ENCODE peak calls at places on chromosomes 5 and 9, in six cellular contexts. L is PC-3; N is IMR-90; H is CD4-positive, alpha-beta T cell; T is right atrium auricular region; V is RWPE1. R is an unnamed sample.
A peak's percentile ranks its signal among the peaks of the same experiment; 100 is the strongest.

GRCh38 chr5:132007399-132008162 is 3.9 kb downstream of the ACSL6 start:
- DNase-seq in L (peak; percentile 80), N (peak; percentile 78), H (peak; percentile 70), T (peak; percentile 80), V (peak; percentile 75), R (no peak)

GRCh38 chr5:74179183-74179582 is 461.3 kb downstream of the ENC1 start:
- DNase-seq in L (no peak), N (peak; percentile 97), H (no peak), T (no peak), V (no peak), R (no peak)

GRCh38 chr5:133412661-133413060 is 199.7 kb downstream of the FSTL4 start:
- DNase-seq in L (peak; percentile 14), N (no peak), H (no peak), T (no peak), V (no peak), R (no peak)

GRCh38 chr5:172274951-172275753 is 8.4 kb downstream of the UBTD2 start:
- DNase-seq in L (no peak), N (no peak), H (no peak), T (no peak), V (peak; percentile 64), R (no peak)

GRCh38 chr5:149015126-149015525 is 47.7 kb downstream of the SH3TC2 start:
- DNase-seq in L (no peak), N (no peak), H (no peak), T (no peak), V (no peak), R (no peak)

GRCh38 chr5:61409568-61409967 is 77.5 kb downstream of the ZSWIM6 start:
- DNase-seq in L (peak; percentile 87), N (peak; percentile 96), H (no peak), T (no peak), V (peak; percentile 91), R (peak; percentile 94)

GRCh38 chr9:114429488-114429887 is 41.7 kb upstream of the AKNA start:
- DNase-seq in L (no peak), N (no peak), H (no peak), T (no peak), V (no peak), R (no peak)

GRCh38 chr5:135209495-135209837 is 175.4 kb upstream of the PITX1 start:
- DNase-seq in L (no peak), N (no peak), H (no peak), T (no peak), V (no peak), R (no peak)

GRCh38 chr5:38479315-38479904 is 77.0 kb downstream of the LIFR start:
- DNase-seq in L (peak; percentile 52), N (peak; percentile 28), H (no peak), T (no peak), V (no peak), R (no peak)

GRCh38 chr5:158736134-158736533 is 363.6 kb downstream of the EBF1 start:
- DNase-seq in L (no peak), N (no peak), H (no peak), T (no peak), V (no peak), R (no peak)

GRCh38 chr5:95725937-95726810 is 5.0 kb upstream of the RHOBTB3 start:
- DNase-seq in L (no peak), N (peak; percentile 74), H (no peak), T (no peak), V (no peak), R (peak; percentile 84)

GRCh38 chr9:68983008-68983411 is 30.9 kb downstream of the PRKACG start:
- DNase-seq in L (no peak), N (no peak), H (no peak), T (no peak), V (no peak), R (no peak)

GRCh38 chr5:38532165-38532669 is 24.2 kb downstream of the LIFR start:
- DNase-seq in L (no peak), N (no peak), H (no peak), T (no peak), V (no peak), R (no peak)

GRCh38 chr5:150489358-150490295 is 18.3 kb upstream of the NDST1 start:
- DNase-seq in L (no peak), N (peak; percentile 71), H (no peak), T (no peak), V (no peak), R (no peak)

GRCh38 chr5:38433160-38433861 is 123.1 kb downstream of the LIFR start:
- DNase-seq in L (no peak), N (peak; percentile 87), H (no peak), T (no peak), V (no peak), R (peak; percentile 63)

GRCh38 chr5:73338201-73339126 is 110.1 kb downstream of the FOXD1 start:
- DNase-seq in L (peak; percentile 49), N (peak; percentile 89), H (no peak), T (no peak), V (no peak), R (no peak)

GRCh38 chr9:26012797-26013594 is 334.8 kb upstream of the TUSC1 start:
- DNase-seq in L (peak; percentile 85), N (peak; percentile 13), H (no peak), T (no peak), V (no peak), R (no peak)

GRCh38 chr5:4817742-4818141 is 322.4 kb upstream of the ADAMTS16 start:
- DNase-seq in L (no peak), N (no peak), H (no peak), T (no peak), V (no peak), R (no peak)

GRCh38 chr9:75101004-75101601 is 12.8 kb downstream of the OSTF1 start:
- DNase-seq in L (no peak), N (no peak), H (no peak), T (no peak), V (no peak), R (no peak)

GRCh38 chr5:107781451-107781850 is 110.7 kb upstream of the EFNA5 start:
- DNase-seq in L (peak; percentile 21), N (peak; percentile 48), H (no peak), T (no peak), V (no peak), R (no peak)

GRCh38 chr5:107782770-107783169 is 112.0 kb upstream of the EFNA5 start:
- DNase-seq in L (no peak), N (no peak), H (no peak), T (no peak), V (no peak), R (no peak)

GRCh38 chr5:107779472-107779871 is 108.7 kb upstream of the EFNA5 start:
- DNase-seq in L (no peak), N (no peak), H (no peak), T (no peak), V (no peak), R (no peak)

GRCh38 chr5:107786424-107786823 is 115.7 kb upstream of the EFNA5 start:
- DNase-seq in L (no peak), N (no peak), H (no peak), T (no peak), V (no peak), R (no peak)

GRCh38 chr5:107783551-107783950 is 112.8 kb upstream of the EFNA5 start:
- DNase-seq in L (no peak), N (peak; percentile 46), H (no peak), T (no peak), V (no peak), R (no peak)
- TF ChIP-seq CTCF in L (no peak), N (no peak), H (no peak), T (no peak), V (no peak), R (no peak)

DNA sequence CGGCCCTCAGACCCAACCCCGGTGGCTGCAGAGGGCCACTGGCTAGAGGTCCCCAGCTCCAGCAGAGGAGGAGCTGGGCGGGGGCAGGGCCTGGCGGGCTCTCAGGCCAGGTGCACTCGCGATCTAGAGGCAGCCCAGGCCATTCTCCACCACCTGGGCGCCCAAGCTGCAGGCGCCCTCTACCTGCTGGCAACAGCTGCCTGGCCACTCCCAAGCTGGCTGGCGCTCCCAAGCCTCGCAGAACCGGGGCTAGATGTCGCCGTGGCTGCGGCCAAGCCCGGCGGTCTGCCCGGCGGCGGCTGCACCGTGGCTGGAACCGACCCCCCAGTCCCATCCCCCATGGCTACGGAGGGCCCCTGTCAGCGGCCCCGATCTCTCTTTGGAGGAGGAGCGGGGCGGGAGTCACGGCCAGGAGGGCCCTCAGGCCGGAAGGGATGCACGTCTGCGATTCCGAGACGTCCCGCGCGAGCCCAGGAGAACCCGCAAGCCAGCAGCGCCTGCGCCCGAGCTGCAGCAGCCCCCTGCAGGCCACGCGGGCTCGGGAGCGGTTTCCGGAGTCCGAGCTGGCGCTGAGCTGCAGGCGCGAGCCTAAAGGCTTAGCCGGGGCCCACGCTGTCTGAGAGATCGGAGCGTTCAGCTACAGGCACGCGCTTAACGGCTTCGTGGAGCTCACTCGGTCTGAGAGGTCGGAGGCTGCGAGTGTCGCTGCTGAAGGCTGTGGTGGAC is 44.3 kb upstream of the BICD2 start:
- DNase-seq in L (peak; percentile 62), N (peak; percentile 73), H (peak; percentile 38), T (no peak), V (peak; percentile 74), R (no peak)
- TF ChIP-seq CTCF in L (peak; percentile 45), N (peak; percentile 39), H (no peak), T (no peak), V (peak; percentile 44), R (peak; percentile 60)

GRCh38 chr9:6907772-6908381 is 150.1 kb downstream of the KDM4C start:
- DNase-seq in L (peak; percentile 64), N (peak; percentile 55), H (no peak), T (no peak), V (no peak), R (no peak)
- TF ChIP-seq CTCF in L (peak; percentile 76), N (peak; percentile 82), H (no peak), T (peak; percentile 70), V (peak; percentile 80), R (peak; percentile 72)

GRCh38 chr9:123335986-123336329 is 20.0 kb upstream of the CRB2 start:
- DNase-seq in L (no peak), N (no peak), H (no peak), T (no peak), V (no peak), R (no peak)

GRCh38 chr9:123336455-123336854 is 19.5 kb upstream of the CRB2 start:
- DNase-seq in L (no peak), N (no peak), H (no peak), T (no peak), V (no peak), R (no peak)

GRCh38 chr9:123334639-123335038 is 21.4 kb upstream of the CRB2 start:
- DNase-seq in L (no peak), N (no peak), H (no peak), T (no peak), V (no peak), R (no peak)

GRCh38 chr9:123336959-123337358 is 19.0 kb upstream of the CRB2 start:
- DNase-seq in L (no peak), N (no peak), H (no peak), T (no peak), V (no peak), R (no peak)

DNA sequence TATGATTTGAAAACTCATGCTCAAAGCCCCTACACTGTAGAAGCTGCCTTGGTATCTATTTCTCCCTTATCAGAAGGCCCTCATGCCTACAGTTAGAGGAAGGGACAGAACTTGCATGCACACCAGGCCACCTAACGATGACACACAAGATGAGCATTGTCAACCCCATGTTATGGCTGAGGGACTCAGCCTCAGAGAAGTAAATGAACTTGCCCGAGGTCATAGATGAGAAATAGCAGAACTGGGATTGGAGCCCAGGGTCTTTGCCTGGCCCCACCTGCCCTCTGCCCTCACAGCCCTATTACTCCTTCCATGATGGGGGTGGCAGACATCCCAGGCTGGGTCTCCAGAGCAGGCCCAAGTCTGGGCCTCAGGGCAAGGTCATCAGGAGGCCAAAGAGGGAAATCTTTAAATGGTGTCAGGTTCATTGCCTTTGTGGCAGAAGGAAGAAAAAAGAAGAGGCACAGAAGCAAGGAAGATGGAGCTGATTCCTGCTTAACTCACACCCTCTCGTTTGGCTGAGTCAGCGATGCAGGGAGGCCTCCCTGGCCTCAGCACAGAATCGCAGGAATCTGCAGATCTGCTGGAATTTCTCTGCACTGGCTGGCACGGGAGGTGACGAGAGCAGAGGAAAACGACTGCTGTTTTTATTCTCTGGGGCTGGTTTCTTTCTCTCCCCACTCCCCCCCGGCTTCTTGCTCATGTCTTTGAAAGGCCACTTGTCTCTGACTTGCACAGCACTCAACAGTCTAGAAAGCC is 20.6 kb upstream of the CRB2 start:
- DNase-seq in L (no peak), N (peak; percentile 63), H (no peak), T (no peak), V (peak; percentile 61), R (peak; percentile 27)
- TF ChIP-seq CTCF in L (no peak), N (no peak), H (no peak), T (no peak), V (no peak), R (no peak)

R was measured in BJ.